ENCODE peak calls at places on chromosomes 7 and 10, in eight cellular contexts. K is glutamatergic neuron, X is iPS-NIHi11, D is D341Med, R is GM10248, W is fibroblast of pulmonary artery, M is CD14-positive monocyte, U is left cardiac atrium. B is an unnamed sample.

GRCh38 chr7:128841961-128842673 is 11.9 kb downstream of the FLNC start:
- DNase-seq in K (peak), X (peak), D (peak), R (peak), W (peak), M (no peak), U (no peak), B (no peak)

GRCh38 chr7:83413831-83414230 is 235.1 kb downstream of the SEMA3E start:
- DNase-seq in K (no peak), X (no peak), D (no peak), R (no peak), W (peak), M (no peak), U (no peak), B (no peak)

GRCh38 chr10:78865518-78865835 is 203.3 kb upstream of the ZMIZ1 start:
- DNase-seq in K (no peak), X (no peak), D (no peak), R (no peak), W (peak), M (no peak), U (peak), B (no peak)

GRCh38 chr7:138992052-138992531 is 10.9 kb upstream of the KIAA1549 start:
- DNase-seq in K (no peak), X (no peak), D (no peak), R (no peak), W (no peak), M (no peak), U (no peak), B (no peak)

GRCh38 chr7:69430502-69431145 is 167.7 kb upstream of the AUTS2 start:
- DNase-seq in K (no peak), X (no peak), D (peak), R (no peak), W (no peak), M (no peak), U (peak), B (no peak)

GRCh38 chr7:111835066-111835465 is 272.8 kb upstream of the IMMP2L start:
- DNase-seq in K (no peak), X (no peak), D (no peak), R (no peak), W (peak), M (no peak), U (no peak), B (peak)

GRCh38 chr7:116273918-116274301 is 63.6 kb downstream of the TES start:
- DNase-seq in K (no peak), X (no peak), D (no peak), R (no peak), W (no peak), M (no peak), U (no peak), B (no peak)

GRCh38 chr7:157473051-157473569 is 136.3 kb downstream of the DNAJB6 start:
- DNase-seq in K (no peak), X (no peak), D (no peak), R (no peak), W (no peak), M (no peak), U (no peak), B (no peak)

GRCh38 chr10:132281915-132282666 is 25.7 kb downstream of the STK32C start:
- DNase-seq in K (peak), X (peak), D (no peak), R (no peak), W (no peak), M (peak), U (no peak), B (no peak)

GRCh38 chr7:28239823-28240204 is 59.2 kb upstream of the JAZF1 start:
- DNase-seq in K (no peak), X (no peak), D (no peak), R (no peak), W (no peak), M (peak), U (no peak), B (no peak)

GRCh38 chr10:89710748-89711147 is 9.4 kb downstream of the KIF20B start:
- DNase-seq in K (no peak), X (no peak), D (no peak), R (no peak), W (peak), M (no peak), U (no peak), B (no peak)

GRCh38 chr7:82384051-82384464 is 59.5 kb downstream of the CACNA2D1 start:
- DNase-seq in K (no peak), X (no peak), D (no peak), R (no peak), W (no peak), M (no peak), U (no peak), B (no peak)

GRCh38 chr10:49177391-49178355 is 10.5 kb downstream of the TMEM273 start:
- DNase-seq in K (no peak), X (no peak), D (no peak), R (peak), W (peak), M (peak), U (peak), B (peak)

GRCh38 chr10:33566001-33566400 is 231.5 kb upstream of the NRP1 start:
- DNase-seq in K (no peak), X (no peak), D (no peak), R (no peak), W (peak), M (no peak), U (no peak), B (no peak)

GRCh38 chr10:101367569-101368453 is 13.8 kb downstream of the BTRC start:
- DNase-seq in K (no peak), X (peak), D (no peak), R (no peak), W (peak), M (no peak), U (no peak), B (peak)

GRCh38 chr10:90856964-90857634 is 740 bp downstream of the HTR7 start:
- DNase-seq in K (peak), X (peak), D (no peak), R (no peak), W (no peak), M (no peak), U (no peak), B (no peak)

GRCh38 chr10:3499120-3499519 is 285.9 kb downstream of the KLF6 start:
- DNase-seq in K (no peak), X (no peak), D (no peak), R (no peak), W (peak), M (no peak), U (no peak), B (no peak)

GRCh38 chr10:73819025-73819424 is 7.6 kb upstream of the NDST2 start:
- DNase-seq in K (no peak), X (no peak), D (no peak), R (no peak), W (peak), M (no peak), U (no peak), B (no peak)

GRCh38 chr7:26583094-26583493 is 281.3 kb downstream of the SKAP2 start:
- DNase-seq in K (no peak), X (no peak), D (no peak), R (no peak), W (no peak), M (no peak), U (no peak), B (no peak)

GRCh38 chr7:139784643-139785042 is 6.8 kb upstream of the HIPK2 start:
- DNase-seq in K (no peak), X (no peak), D (no peak), R (no peak), W (no peak), M (no peak), U (no peak), B (no peak)

GRCh38 chr7:1873857-1874521 is 203.9 kb downstream of the ELFN1 start:
- DNase-seq in K (no peak), X (no peak), D (no peak), R (no peak), W (no peak), M (no peak), U (no peak), B (no peak)

GRCh38 chr10:100661546-100661945 is 83.8 kb upstream of the PAX2 start:
- DNase-seq in K (no peak), X (peak), D (no peak), R (no peak), W (no peak), M (no peak), U (no peak), B (no peak)

GRCh38 chr7:49631071-49631826 is 142.2 kb upstream of the VWC2 start:
- DNase-seq in K (no peak), X (no peak), D (no peak), R (no peak), W (no peak), M (no peak), U (no peak), B (no peak)

GRCh38 chr7:148834605-148835004 is 49.5 kb downstream of the EZH2 start:
- DNase-seq in K (no peak), X (no peak), D (no peak), R (no peak), W (no peak), M (no peak), U (no peak), B (no peak)

GRCh38 chr7:29877196-29877595 is 70.9 kb downstream of the WIPF3 start:
- DNase-seq in K (no peak), X (no peak), D (peak), R (no peak), W (peak), M (no peak), U (no peak), B (no peak)

GRCh38 chr10:123760648-123761428 is 94.7 kb downstream of the GPR26 start:
- DNase-seq in K (no peak), X (no peak), D (no peak), R (no peak), W (no peak), M (no peak), U (no peak), B (no peak)

GRCh38 chr7:45188736-45189135 is 31.1 kb downstream of the RAMP3 start:
- DNase-seq in K (no peak), X (no peak), D (no peak), R (no peak), W (no peak), M (no peak), U (no peak), B (no peak)

GRCh38 chr7:5564894-5565293 is 141.3 kb upstream of the TNRC18 start:
- DNase-seq in K (no peak), X (no peak), D (no peak), R (no peak), W (no peak), M (no peak), U (no peak), B (no peak)

GRCh38 chr7:28847176-28847575 is 111.0 kb downstream of the TRIL start:
- DNase-seq in K (no peak), X (no peak), D (no peak), R (no peak), W (no peak), M (no peak), U (no peak), B (no peak)

GRCh38 chr7:151394076-151395035 is 15.5 kb downstream of the WDR86 start:
- DNase-seq in K (peak), X (no peak), D (no peak), R (no peak), W (no peak), M (no peak), U (no peak), B (no peak)

GRCh38 chr7:39709768-39710291 is 86.5 kb downstream of the RALA start:
- DNase-seq in K (peak), X (peak), D (peak), R (peak), W (peak), M (no peak), U (peak), B (peak)

GRCh38 chr7:96026006-96026405 is 253.7 kb downstream of the DYNC1I1 start:
- DNase-seq in K (no peak), X (no peak), D (no peak), R (no peak), W (no peak), M (no peak), U (no peak), B (no peak)

GRCh38 chr7:36690514-36691187 is 33.6 kb downstream of the AOAH start:
- DNase-seq in K (no peak), X (no peak), D (no peak), R (no peak), W (no peak), M (no peak), U (no peak), B (no peak)

GRCh38 chr10:77925795-77926565 is 575 bp downstream of the DLG5 start:
- DNase-seq in K (peak), X (peak), D (peak), R (peak), W (peak), M (no peak), U (peak), B (no peak)

GRCh38 chr10:122435212-122435827 is 19.1 kb upstream of the ARMS2 start:
- DNase-seq in K (no peak), X (peak), D (no peak), R (no peak), W (peak), M (no peak), U (no peak), B (no peak)

GRCh38 chr10:22341190-22341935 is 3.9 kb upstream of the SPAG6 start:
- DNase-seq in K (peak), X (no peak), D (no peak), R (no peak), W (peak), M (peak), U (no peak), B (no peak)

GRCh38 chr7:7662527-7662926 is 22.0 kb downstream of the UMAD1 start:
- DNase-seq in K (peak), X (no peak), D (no peak), R (no peak), W (no peak), M (no peak), U (no peak), B (no peak)

GRCh38 chr10:92990615-92991014 is 70.0 kb upstream of the CYP26C1 start:
- DNase-seq in K (no peak), X (no peak), D (no peak), R (peak), W (no peak), M (no peak), U (no peak), B (no peak)